ENCODE peak calls at places on chromosomes 3 and 15, in six cellular contexts. One of them, this sample, is unnamed.

GRCh38 chr3:10180738-10181295 is 16.1 kb downstream of the IRAK2 start:
- DNase-seq in HepG2: no peak
- DNase-seq in IMR-90: no peak
- DNase-seq in body of pancreas: no peak
- DNase-seq in left ventricle myocardium inferior: no peak
- DNase-seq in adrenal gland: no peak
- DNase-seq in this sample: no peak

GRCh38 chr3:25257026-25257425 is 171.0 kb upstream of the RARB start:
- DNase-seq in HepG2: no peak
- DNase-seq in IMR-90: no peak
- DNase-seq in body of pancreas: no peak
- DNase-seq in left ventricle myocardium inferior: no peak
- DNase-seq in adrenal gland: no peak
- DNase-seq in this sample: peak

GRCh38 chr15:77311618-77312398 is 108.1 kb downstream of the PEAK1 start:
- DNase-seq in HepG2: peak
- DNase-seq in IMR-90: no peak
- DNase-seq in body of pancreas: no peak
- DNase-seq in left ventricle myocardium inferior: no peak
- DNase-seq in adrenal gland: no peak
- DNase-seq in this sample: no peak

GRCh38 chr3:59334585-59334984 is 284.8 kb upstream of the CFAP20DC start:
- DNase-seq in HepG2: no peak
- DNase-seq in IMR-90: peak
- DNase-seq in body of pancreas: no peak
- DNase-seq in left ventricle myocardium inferior: no peak
- DNase-seq in adrenal gland: no peak
- DNase-seq in this sample: no peak

GRCh38 chr3:191727338-191727737 is 266.4 kb downstream of the PYDC2 start:
- DNase-seq in HepG2: peak
- DNase-seq in IMR-90: no peak
- DNase-seq in body of pancreas: no peak
- DNase-seq in left ventricle myocardium inferior: no peak
- DNase-seq in adrenal gland: no peak
- DNase-seq in this sample: no peak

GRCh38 chr3:40079203-40079844 is 230.2 kb upstream of the EIF1B start:
- DNase-seq in HepG2: peak
- DNase-seq in IMR-90: peak
- DNase-seq in body of pancreas: no peak
- DNase-seq in left ventricle myocardium inferior: no peak
- DNase-seq in adrenal gland: no peak
- DNase-seq in this sample: peak

GRCh38 chr15:24878153-24878552 is 76.6 kb upstream of the SNRPN start:
- DNase-seq in HepG2: peak
- DNase-seq in IMR-90: peak
- DNase-seq in body of pancreas: peak
- DNase-seq in left ventricle myocardium inferior: peak
- DNase-seq in adrenal gland: peak
- DNase-seq in this sample: peak

GRCh38 chr3:18099611-18100010 is 325.5 kb downstream of the SATB1 start:
- DNase-seq in HepG2: no peak
- DNase-seq in IMR-90: peak
- DNase-seq in body of pancreas: no peak
- DNase-seq in left ventricle myocardium inferior: no peak
- DNase-seq in adrenal gland: no peak
- DNase-seq in this sample: no peak

GRCh38 chr3:8665407-8665896 is 20.9 kb upstream of the SSUH2 start:
- DNase-seq in HepG2: peak
- DNase-seq in IMR-90: no peak
- DNase-seq in body of pancreas: no peak
- DNase-seq in left ventricle myocardium inferior: no peak
- DNase-seq in adrenal gland: no peak
- DNase-seq in this sample: no peak

GRCh38 chr15:57038040-57038439 is 119.6 kb downstream of the TCF12 start:
- DNase-seq in HepG2: no peak
- DNase-seq in IMR-90: no peak
- DNase-seq in body of pancreas: no peak
- DNase-seq in left ventricle myocardium inferior: no peak
- DNase-seq in adrenal gland: no peak
- DNase-seq in this sample: no peak
- H3K27ac ChIP-seq in HepG2: no peak
- H3K27ac ChIP-seq in IMR-90: no peak
- H3K27ac ChIP-seq in body of pancreas: no peak
- H3K27ac ChIP-seq in left ventricle myocardium inferior: no peak
- H3K27ac ChIP-seq in adrenal gland: no peak
- H3K27ac ChIP-seq in this sample: no peak

GRCh38 chr3:184712579-184713355 is 903 bp upstream of the MAGEF1 start:
- DNase-seq in HepG2: no peak
- DNase-seq in IMR-90: no peak
- DNase-seq in body of pancreas: no peak
- DNase-seq in left ventricle myocardium inferior: no peak
- DNase-seq in adrenal gland: no peak
- DNase-seq in this sample: no peak

GRCh38 chr3:184712248-184712559 is 340 bp upstream of the MAGEF1 start:
- DNase-seq in HepG2: no peak
- DNase-seq in IMR-90: no peak
- DNase-seq in body of pancreas: no peak
- DNase-seq in left ventricle myocardium inferior: no peak
- DNase-seq in adrenal gland: no peak
- DNase-seq in this sample: no peak

GRCh38 chr3:184711366-184712247 is at the start of gene MAGEF1:
- DNase-seq in HepG2: peak
- DNase-seq in IMR-90: peak
- DNase-seq in body of pancreas: peak
- DNase-seq in left ventricle myocardium inferior: peak
- DNase-seq in adrenal gland: peak
- DNase-seq in this sample: peak

GRCh38 chr3:184713521-184713920 is 1.7 kb upstream of the MAGEF1 start:
- DNase-seq in HepG2: no peak
- DNase-seq in IMR-90: no peak
- DNase-seq in body of pancreas: no peak
- DNase-seq in left ventricle myocardium inferior: no peak
- DNase-seq in adrenal gland: no peak
- DNase-seq in this sample: no peak

DNA sequence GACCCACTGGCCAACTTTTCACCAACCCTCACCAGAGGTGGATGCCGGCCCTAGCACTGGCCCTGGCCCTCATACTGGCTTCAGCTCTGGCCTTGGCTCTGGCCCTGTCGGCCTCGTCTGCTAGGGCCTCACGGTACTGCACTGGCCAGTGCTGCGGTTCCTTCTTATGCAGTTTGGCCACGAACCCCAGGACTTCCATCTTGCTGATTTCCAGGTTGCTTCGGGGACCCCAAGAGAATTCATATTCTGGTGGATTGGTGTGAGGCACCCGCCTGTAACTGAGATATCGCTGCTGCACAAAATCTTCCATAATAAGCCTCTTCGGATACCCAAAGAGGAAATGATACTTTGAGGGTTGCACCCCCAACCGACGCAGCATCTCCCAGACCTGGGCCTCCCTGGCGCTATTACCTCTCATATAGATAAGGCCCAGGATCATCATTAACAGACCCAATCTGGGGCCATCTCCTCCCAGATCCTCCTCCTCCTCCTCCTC is 946 bp downstream of the MAGEF1 start:
- DNase-seq in HepG2: no peak
- DNase-seq in IMR-90: no peak
- DNase-seq in body of pancreas: peak
- DNase-seq in left ventricle myocardium inferior: no peak
- DNase-seq in adrenal gland: no peak
- DNase-seq in this sample: no peak
- TF ChIP-seq CTCF in HepG2: no peak
- TF ChIP-seq CTCF in IMR-90: no peak
- TF ChIP-seq CTCF in body of pancreas: no peak
- TF ChIP-seq CTCF in left ventricle myocardium inferior: no peak
- TF ChIP-seq CTCF in adrenal gland: no peak
- TF ChIP-seq CTCF in this sample: no peak

GRCh38 chr3:119176778-119177177 is 3.4 kb downstream of the UPK1B start:
- DNase-seq in HepG2: no peak
- DNase-seq in IMR-90: no peak
- DNase-seq in body of pancreas: no peak
- DNase-seq in left ventricle myocardium inferior: no peak
- DNase-seq in adrenal gland: no peak
- DNase-seq in this sample: no peak

GRCh38 chr3:119177321-119177720 is 3.9 kb downstream of the UPK1B start:
- DNase-seq in HepG2: no peak
- DNase-seq in IMR-90: no peak
- DNase-seq in body of pancreas: no peak
- DNase-seq in left ventricle myocardium inferior: no peak
- DNase-seq in adrenal gland: no peak
- DNase-seq in this sample: no peak

GRCh38 chr3:119170821-119171220 is 2.6 kb upstream of the UPK1B start:
- DNase-seq in HepG2: no peak
- DNase-seq in IMR-90: peak
- DNase-seq in body of pancreas: no peak
- DNase-seq in left ventricle myocardium inferior: no peak
- DNase-seq in adrenal gland: no peak
- DNase-seq in this sample: no peak

GRCh38 chr3:119175869-119176756 is 2.7 kb downstream of the UPK1B start:
- DNase-seq in HepG2: no peak
- DNase-seq in IMR-90: peak
- DNase-seq in body of pancreas: peak
- DNase-seq in left ventricle myocardium inferior: no peak
- DNase-seq in adrenal gland: no peak
- DNase-seq in this sample: no peak

DNA sequence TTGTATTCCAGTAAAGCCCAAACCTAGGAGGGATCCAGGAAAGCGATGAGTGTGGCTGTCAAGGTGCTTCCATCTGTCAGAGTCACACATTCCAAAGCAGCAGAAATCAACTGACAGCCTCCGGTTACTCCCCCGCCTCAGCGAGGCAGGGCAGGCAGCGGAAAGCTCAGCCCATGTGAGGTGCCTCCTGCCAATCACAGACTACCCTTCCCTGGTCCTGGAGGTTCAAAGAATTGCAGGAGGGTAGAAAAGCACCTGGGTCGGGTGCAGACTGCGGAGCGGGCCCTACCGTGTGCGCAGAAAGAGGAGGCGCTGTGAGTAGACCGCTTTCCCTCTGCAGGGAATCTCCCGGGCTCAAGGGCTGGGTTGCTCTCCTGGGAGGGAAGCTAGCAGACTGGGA is at the start of gene UPK1B:
- DNase-seq in HepG2: no peak
- DNase-seq in IMR-90: no peak
- DNase-seq in body of pancreas: no peak
- DNase-seq in left ventricle myocardium inferior: no peak
- DNase-seq in adrenal gland: no peak
- DNase-seq in this sample: no peak
- H3K27ac ChIP-seq in HepG2: no peak
- H3K27ac ChIP-seq in IMR-90: no peak
- H3K27ac ChIP-seq in body of pancreas: no peak
- H3K27ac ChIP-seq in left ventricle myocardium inferior: no peak
- H3K27ac ChIP-seq in adrenal gland: no peak
- H3K27ac ChIP-seq in this sample: no peak

DNA sequence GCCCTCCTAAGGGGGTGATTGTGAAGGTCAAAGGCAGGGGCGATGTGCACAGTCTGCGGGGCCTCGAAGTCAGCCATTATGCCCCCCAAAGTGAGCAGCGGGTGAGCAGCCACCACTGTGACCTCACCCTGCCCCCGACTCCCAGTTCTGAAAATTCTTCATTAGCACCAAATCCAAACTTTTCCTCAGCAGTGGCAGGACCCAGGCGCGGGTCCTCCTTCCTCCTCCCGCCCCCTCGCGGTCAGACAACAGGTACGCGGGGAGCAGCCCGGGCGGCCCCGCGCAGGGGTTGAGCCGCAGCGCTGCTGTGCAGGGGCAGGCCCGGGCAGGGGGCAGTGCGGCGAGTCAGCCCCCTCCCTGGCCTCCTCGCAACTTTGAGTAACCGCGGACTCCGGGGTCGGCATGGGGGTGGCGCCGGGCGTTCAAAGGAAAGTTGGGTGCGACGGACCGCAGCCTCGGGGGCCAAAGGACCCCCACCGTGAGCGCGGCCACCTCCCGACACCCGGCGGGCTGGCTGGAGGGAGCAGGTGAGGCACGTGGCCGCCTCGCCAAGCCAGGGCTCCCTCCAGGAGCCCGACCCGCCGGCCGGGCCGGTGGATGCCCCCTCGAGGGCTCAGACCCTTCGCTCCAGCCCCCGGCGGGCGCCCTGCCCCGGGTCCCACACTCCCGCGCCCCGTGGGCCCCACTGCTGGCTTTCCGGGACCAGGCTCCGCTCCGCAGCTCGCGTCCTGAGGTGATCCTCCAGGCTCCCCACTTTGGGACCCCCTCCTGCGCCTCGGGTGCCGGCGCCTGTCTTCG is 49.4 kb upstream of the CCDC174 start:
- DNase-seq in HepG2: no peak
- DNase-seq in IMR-90: no peak
- DNase-seq in body of pancreas: no peak
- DNase-seq in left ventricle myocardium inferior: no peak
- DNase-seq in adrenal gland: no peak
- DNase-seq in this sample: no peak
- TF ChIP-seq CTCF in HepG2: peak
- TF ChIP-seq CTCF in IMR-90: no peak
- TF ChIP-seq CTCF in body of pancreas: peak
- TF ChIP-seq CTCF in left ventricle myocardium inferior: no peak
- TF ChIP-seq CTCF in adrenal gland: no peak
- TF ChIP-seq CTCF in this sample: peak

DNA sequence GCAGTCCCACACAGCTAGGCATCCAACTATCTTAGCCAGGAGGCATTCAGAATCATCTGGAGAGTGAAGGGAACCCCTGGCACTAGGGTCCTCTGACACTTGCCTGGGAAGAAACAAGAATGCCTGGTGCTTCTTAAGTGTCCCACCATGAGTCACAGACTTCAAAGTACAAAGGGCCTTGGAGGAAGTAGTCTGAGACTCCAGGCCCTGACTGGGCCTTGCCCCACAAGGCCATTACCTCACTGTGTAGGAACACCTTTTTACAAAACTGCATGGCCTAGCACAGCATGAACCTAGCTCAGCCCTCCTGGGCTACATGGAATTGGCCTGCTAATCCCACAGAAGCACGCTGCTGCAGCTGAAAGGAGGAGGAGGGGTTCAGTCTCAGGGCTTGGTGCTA is 104.5 kb upstream of the SLCO2A1 start:
- DNase-seq in HepG2: no peak
- DNase-seq in IMR-90: no peak
- DNase-seq in body of pancreas: no peak
- DNase-seq in left ventricle myocardium inferior: no peak
- DNase-seq in adrenal gland: no peak
- DNase-seq in this sample: no peak
- H3K27ac ChIP-seq in HepG2: no peak
- H3K27ac ChIP-seq in IMR-90: no peak
- H3K27ac ChIP-seq in body of pancreas: no peak
- H3K27ac ChIP-seq in left ventricle myocardium inferior: no peak
- H3K27ac ChIP-seq in adrenal gland: no peak
- H3K27ac ChIP-seq in this sample: no peak

GRCh38 chr15:53716909-53717878 is 42.3 kb downstream of the WDR72 start:
- DNase-seq in HepG2: peak
- DNase-seq in IMR-90: no peak
- DNase-seq in body of pancreas: no peak
- DNase-seq in left ventricle myocardium inferior: no peak
- DNase-seq in adrenal gland: no peak
- DNase-seq in this sample: peak
- TF ChIP-seq CTCF in HepG2: peak
- TF ChIP-seq CTCF in IMR-90: no peak
- TF ChIP-seq CTCF in body of pancreas: peak
- TF ChIP-seq CTCF in left ventricle myocardium inferior: peak
- TF ChIP-seq CTCF in adrenal gland: peak
- TF ChIP-seq CTCF in this sample: peak

GRCh38 chr15:59649603-59650002 is 7.7 kb downstream of the GTF2A2 start:
- DNase-seq in HepG2: no peak
- DNase-seq in IMR-90: peak
- DNase-seq in body of pancreas: no peak
- DNase-seq in left ventricle myocardium inferior: no peak
- DNase-seq in adrenal gland: no peak
- DNase-seq in this sample: no peak
- H3K27ac ChIP-seq in HepG2: no peak
- H3K27ac ChIP-seq in IMR-90: peak
- H3K27ac ChIP-seq in body of pancreas: no peak
- H3K27ac ChIP-seq in left ventricle myocardium inferior: no peak
- H3K27ac ChIP-seq in adrenal gland: no peak
- H3K27ac ChIP-seq in this sample: no peak